ENCODE peak calls at places on chromosomes 3 and 15, in five cellular contexts. P is NCI-H1092 treated with DMSO at 0.1 percent for 48 hours, E is left ventricle myocardium inferior, V is SW 1271, Z is heart right ventricle. H is an unnamed sample.

GRCh38 chr3:63875510-63875909 is 11.8 kb downstream of the ATXN7 start:
- DNase-seq in P (no peak), E (no peak), V (no peak), Z (no peak), H (no peak)

GRCh38 chr3:45564172-45564571 is 30.4 kb upstream of the LIMD1 start:
- DNase-seq in P (no peak), E (no peak), V (no peak), Z (no peak), H (no peak)

GRCh38 chr3:8840556-8840955 is 71.1 kb upstream of the OXTR start:
- DNase-seq in P (no peak), E (no peak), V (no peak), Z (no peak), H (no peak)

GRCh38 chr3:71160800-71161546 is 422.6 kb downstream of the FOXP1 start:
- DNase-seq in P (no peak), E (no peak), V (no peak), Z (no peak), H (no peak)

GRCh38 chr3:12421132-12421531 is 63.1 kb upstream of the TSEN2 start:
- DNase-seq in P (no peak), E (no peak), V (no peak), Z (no peak), H (no peak)

GRCh38 chr15:68833734-68834334 is 13.1 kb upstream of the ANP32A start:
- DNase-seq in P (no peak), E (no peak), V (no peak), Z (no peak), H (no peak)

GRCh38 chr3:150227839-150228238 is 180.3 kb upstream of the TSC22D2 start:
- DNase-seq in P (peak; percentile 59), E (no peak), V (no peak), Z (peak; percentile 59), H (peak; percentile 85)

GRCh38 chr15:96285306-96285705 is 45.2 kb upstream of the NR2F2 start:
- DNase-seq in P (no peak), E (no peak), V (no peak), Z (peak; percentile 36), H (no peak)

GRCh38 chr3:32325957-32326356 is 65.7 kb upstream of the CMTM7 start:
- DNase-seq in P (peak; percentile 2), E (no peak), V (no peak), Z (no peak), H (no peak)

GRCh38 chr3:36823806-36824205 is 59.5 kb upstream of the DCLK3 start:
- DNase-seq in P (no peak), E (no peak), V (no peak), Z (no peak), H (no peak)

GRCh38 chr15:57248074-57248473 is 128.2 kb upstream of the CGNL1 start:
- DNase-seq in P (no peak), E (no peak), V (no peak), Z (no peak), H (no peak)

GRCh38 chr3:194689493-194689901 is 3.8 kb downstream of the FAM43A start:
- DNase-seq in P (no peak), E (peak; percentile 48), V (no peak), Z (peak; percentile 33), H (no peak)

GRCh38 chr15:81419304-81419943 is 45.4 kb upstream of the TMC3 start:
- DNase-seq in P (no peak), E (no peak), V (no peak), Z (no peak), H (no peak)

GRCh38 chr15:49953421-49953820 is 165.6 kb downstream of the ATP8B4 start:
- DNase-seq in P (no peak), E (no peak), V (no peak), Z (no peak), H (no peak)

GRCh38 chr3:13709706-13710105 is 160.8 kb downstream of the FBLN2 start:
- DNase-seq in P (no peak), E (no peak), V (no peak), Z (peak; percentile 1), H (no peak)

GRCh38 chr15:73573572-73573971 is 59.6 kb downstream of the NPTN start:
- DNase-seq in P (no peak), E (no peak), V (no peak), Z (peak; percentile 66), H (no peak)

GRCh38 chr3:197428117-197428761 is 127.5 kb downstream of the BDH1 start:
- DNase-seq in P (no peak), E (peak; percentile 50), V (no peak), Z (peak; percentile 35), H (no peak)

H was measured in endothelial cell.